ENCODE peak calls at places on chromosomes 4 and X, in seven cellular contexts. X is foreskin keratinocyte, W is OCI-LY7, F is cardiac muscle cell, Q is prostate gland, V is foreskin fibroblast, E is mammary epithelial cell. H is an unnamed sample.

GRCh38 chr4:164538061-164538460 is 215.9 kb upstream of the SMIM31 start:
- DNase-seq in E (no peak), W (no peak), V (no peak), X (no peak), F (no peak), Q (no peak), H (no peak)

GRCh38 chrX:34873500-34874225 is 68.9 kb upstream of the FAM47B start:
- DNase-seq in V (no peak), W (no peak), X (no peak), F (no peak), Q (no peak), E (no peak), H (no peak)

GRCh38 chr4:80225628-80226027 is 28.3 kb downstream of the PRDM8 start:
- DNase-seq in W (no peak), E (peak; percentile 73), V (no peak), Q (no peak), X (no peak), F (no peak), H (no peak)

GRCh38 chrX:111376897-111377601 is 34.9 kb downstream of the DCX start:
- DNase-seq in Q (no peak), F (peak; percentile 29), X (no peak), E (no peak), V (no peak), W (no peak), H (no peak)

GRCh38 chr4:118351851-118352827 is 664 bp downstream of the PRSS12 start:
- DNase-seq in F (peak; percentile 45), E (peak; percentile 71), X (no peak), Q (no peak), V (peak; percentile 70), W (no peak), H (peak; percentile 46)

GRCh38 chrX:71107762-71108360 is 1.3 kb upstream of the CXorf65 start:
- DNase-seq in Q (no peak), V (no peak), X (no peak), W (no peak), E (no peak), F (peak; percentile 57), H (no peak)

GRCh38 chrX:39361736-39362135 is 560.5 kb downstream of the MID1IP1 start:
- DNase-seq in W (no peak), X (no peak), V (no peak), E (no peak), F (no peak), Q (no peak), H (no peak)

GRCh38 chrX:111914398-111915092 is 38.6 kb downstream of the TRPC5OS start:
- DNase-seq in W (no peak), X (peak; percentile 0), E (no peak), V (no peak), F (no peak), Q (peak; percentile 3), H (peak; percentile 17)

GRCh38 chr4:102328045-102328444 is 17.2 kb downstream of the SLC39A8 start:
- DNase-seq in V (no peak), X (peak; percentile 23), Q (no peak), W (no peak), F (no peak), E (peak; percentile 60), H (no peak)

GRCh38 chrX:68018248-68019203 is 414.8 kb downstream of the OPHN1 start:
- DNase-seq in E (peak; percentile 26), X (no peak), V (peak; percentile 9), W (no peak), Q (no peak), F (peak; percentile 29), H (peak; percentile 16)

GRCh38 chr4:156158747-156159146 is 205.1 kb upstream of the CTSO start:
- DNase-seq in F (no peak), X (no peak), Q (no peak), E (no peak), W (no peak), V (no peak), H (no peak)

GRCh38 chr4:146522098-146522861 is 540 bp upstream of the SLC10A7 start:
- DNase-seq in X (peak; percentile 44), E (peak; percentile 77), W (peak; percentile 88), Q (peak; percentile 90), F (peak; percentile 89), V (peak; percentile 83), H (peak; percentile 85)

GRCh38 chr4:154998284-154998683 is 210.2 kb upstream of the NPY2R start:
- DNase-seq in X (no peak), W (no peak), E (no peak), Q (no peak), V (peak; percentile 4), F (no peak), H (peak; percentile 43)

DNA sequence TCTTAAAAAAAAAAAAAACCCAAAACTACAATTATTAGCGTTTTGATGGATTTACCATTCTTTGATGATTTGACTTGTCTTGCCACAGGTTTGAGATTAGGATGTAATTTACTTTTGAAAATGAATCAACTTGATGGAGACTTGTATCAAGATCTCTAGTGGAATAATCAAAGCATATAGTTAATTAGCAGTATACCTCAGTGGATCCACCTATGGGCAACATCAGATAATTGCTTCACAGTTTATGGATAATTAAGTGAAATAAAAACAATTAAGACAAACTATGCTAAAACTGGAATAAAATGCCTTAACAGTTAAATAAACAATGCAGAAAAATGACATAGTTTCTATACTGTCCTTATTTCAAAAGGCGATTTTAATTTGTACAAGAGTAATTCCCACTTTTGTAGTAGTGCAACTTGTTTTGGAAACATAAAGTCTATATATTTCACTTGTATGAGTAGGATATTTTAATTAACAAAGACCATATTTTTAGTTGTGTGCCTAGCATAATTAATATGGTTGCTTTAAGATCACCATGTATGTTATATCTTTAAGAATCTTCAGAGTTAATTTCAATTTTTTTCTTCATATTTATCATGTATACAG is 4.2 kb downstream of the CPEB2 start:
- DNase-seq in W (peak; percentile 50), X (no peak), V (no peak), Q (no peak), F (no peak), E (peak; percentile 20), H (peak; percentile 39)
- TF ChIP-seq CTCF in W (peak; percentile 83), X (peak; percentile 65), V (peak; percentile 23), Q (no peak), F (peak; percentile 42), E (peak; percentile 43), H (peak; percentile 38)

DNA sequence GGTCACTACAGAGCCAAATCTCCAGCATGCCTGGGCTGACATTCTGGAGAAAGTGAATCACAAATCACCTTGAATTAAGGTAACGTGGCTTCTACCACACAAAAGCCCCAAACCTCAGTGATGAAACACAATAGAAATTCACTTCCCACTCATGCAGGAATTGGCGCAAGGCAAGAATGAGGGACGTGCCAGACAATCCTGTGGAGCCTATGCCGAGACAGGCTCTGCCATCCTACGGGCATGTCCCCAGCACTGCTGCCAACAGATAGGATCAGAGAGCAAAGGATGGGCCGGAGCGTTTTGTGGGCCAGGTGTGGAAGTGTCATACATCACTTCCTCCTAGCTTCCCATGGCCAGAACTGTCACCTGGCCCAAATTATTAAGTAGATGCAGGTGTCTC is 118.0 kb downstream of the IRF2 start:
- DNase-seq in F (no peak), W (no peak), X (peak; percentile 32), Q (no peak), E (peak; percentile 49), V (no peak), H (no peak)
- TF ChIP-seq CTCF in F (no peak), W (no peak), X (no peak), Q (no peak), E (no peak), V (no peak), H (no peak)

DNA sequence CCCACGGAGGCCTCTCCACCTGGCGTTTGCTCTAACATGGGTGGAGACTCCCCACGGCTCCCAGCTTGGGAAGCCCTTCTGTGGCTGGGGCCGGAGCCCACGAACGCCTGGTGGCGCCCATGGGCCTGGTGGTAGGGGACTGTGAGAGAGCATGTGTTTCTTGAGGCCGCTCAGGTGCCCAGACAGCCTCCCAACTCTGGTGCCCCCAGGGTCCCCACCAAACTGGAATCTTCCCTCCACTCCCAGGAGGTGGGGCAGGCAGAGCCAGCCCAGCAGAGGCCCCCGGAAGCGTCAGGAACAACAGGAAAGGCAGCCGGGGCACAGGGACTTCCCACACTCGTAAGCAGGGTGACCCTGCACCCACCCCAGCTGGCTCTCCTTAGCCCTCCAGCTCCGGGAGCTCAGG is 33.3 kb upstream of the FGFR3 start:
- DNase-seq in E (no peak), W (no peak), Q (no peak), X (no peak), V (no peak), F (no peak), H (no peak)
- TF ChIP-seq CTCF in E (no peak), W (peak; percentile 38), Q (no peak), X (peak; percentile 48), V (no peak), F (no peak), H (no peak)

GRCh38 chr4:83036991-83037390 is 2.0 kb downstream of the COPS4 start:
- DNase-seq in W (peak; percentile 84), V (no peak), F (no peak), X (no peak), E (no peak), Q (no peak), H (no peak)

GRCh38 chr4:83043801-83044407 is 8.9 kb downstream of the COPS4 start:
- DNase-seq in X (peak; percentile 49), V (peak; percentile 58), F (no peak), Q (no peak), W (no peak), E (peak; percentile 62), H (peak; percentile 56)

GRCh38 chr4:83034630-83035494 is at the start of gene COPS4:
- DNase-seq in X (peak; percentile 100), V (peak; percentile 100), W (peak; percentile 100), E (peak; percentile 100), F (peak; percentile 99), Q (peak; percentile 99), H (peak; percentile 100)

GRCh38 chr4:83040269-83040668 is 5.3 kb downstream of the COPS4 start:
- DNase-seq in W (no peak), V (no peak), E (no peak), F (no peak), Q (no peak), X (no peak), H (no peak)
- TF ChIP-seq CTCF in W (no peak), V (no peak), E (peak; percentile 8), F (no peak), Q (no peak), X (no peak), H (no peak)

DNA sequence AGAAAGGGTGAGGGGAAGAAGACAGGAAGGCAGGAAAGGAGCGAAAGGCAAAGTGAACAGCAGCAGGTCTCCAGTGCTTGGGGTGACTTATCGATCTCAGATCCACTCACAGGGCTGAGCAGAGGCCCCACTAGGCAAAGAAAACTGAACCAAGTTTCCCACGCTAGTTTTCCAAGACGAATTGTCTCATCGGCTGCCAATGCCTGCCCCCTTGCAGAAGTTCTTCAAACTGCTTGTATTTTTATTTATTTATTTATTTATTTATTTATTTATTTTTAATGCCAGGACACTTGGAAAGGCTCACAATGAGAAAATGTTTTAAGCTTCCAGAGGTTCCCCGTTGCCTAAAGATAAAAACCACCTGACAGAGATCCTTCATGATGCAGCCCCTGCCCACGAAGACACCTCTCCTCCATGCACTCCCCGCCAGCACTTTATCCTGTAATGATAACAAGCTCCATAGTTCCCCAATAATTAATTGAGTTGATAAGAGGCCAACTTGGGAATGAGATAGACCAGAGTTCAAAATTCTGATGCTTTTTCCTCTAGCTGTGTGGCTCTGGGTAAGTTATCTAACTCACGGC is 43.2 kb downstream of the QDPR start:
- DNase-seq in W (peak; percentile 15), Q (no peak), E (no peak), X (no peak), V (peak; percentile 16), F (peak; percentile 68), H (peak; percentile 56)
- TF ChIP-seq CTCF in W (no peak), Q (no peak), E (peak; percentile 3), X (peak; percentile 53), V (peak; percentile 32), F (peak; percentile 43), H (peak; percentile 50)

GRCh38 chrX:8755116-8755515 is 23.2 kb upstream of the ANOS1 start:
- DNase-seq in V (no peak), X (no peak), Q (no peak), W (peak; percentile 33), E (no peak), F (no peak), H (no peak)
- TF ChIP-seq CTCF in V (peak; percentile 9), X (peak; percentile 39), Q (no peak), W (peak; percentile 64), E (peak; percentile 17), F (no peak), H (no peak)